ENCODE peak calls at places on chromosomes 2 and 18, in nine cellular contexts. K is HFF-Myc; S is GM13976; X is GM04503; H is NCI-H1694 treated with DMSO at 0.1 percent for 48 hours; Z is GDM1; B is naive thymus-derived CD4-positive, alpha-beta T cell; Y is A549; D is NCI-H2171 treated with DMSO at 0.1 percent for 48 hours. G is an unnamed sample.
A peak's percentile ranks its signal among the peaks of the same experiment; 100 is the strongest.

GRCh38 chr2:201932511-201932910 is 101.1 kb upstream of the FZD7 start:
- DNase-seq in K (no peak), S (no peak), X (no peak), H (no peak), Z (no peak), B (no peak), Y (no peak), D (peak; percentile 19), G (no peak)

GRCh38 chr2:28327963-28328922 is 64.4 kb upstream of the FOSL2 start:
- DNase-seq in K (peak; percentile 82), S (no peak), X (peak; percentile 61), H (no peak), Z (no peak), B (no peak), Y (no peak), D (no peak), G (no peak)

GRCh38 chr2:36530983-36531354 is 67.0 kb downstream of the FEZ2 start:
- DNase-seq in K (no peak), S (peak; percentile 38), X (no peak), H (no peak), Z (no peak), B (no peak), Y (no peak), D (no peak), G (no peak)

GRCh38 chr2:156511112-156511511 is 74.9 kb downstream of the GPD2 start:
- DNase-seq in K (no peak), S (no peak), X (no peak), H (no peak), Z (no peak), B (no peak), Y (no peak), D (no peak), G (no peak)

GRCh38 chr2:241036964-241037421 is 38.6 kb downstream of the SNED1 start:
- DNase-seq in K (no peak), S (peak; percentile 79), X (no peak), H (no peak), Z (no peak), B (no peak), Y (no peak), D (no peak), G (peak; percentile 58)

GRCh38 chr2:230312638-230313037 is 14.4 kb upstream of the SP140L start:
- DNase-seq in K (no peak), S (no peak), X (peak; percentile 30), H (no peak), Z (no peak), B (no peak), Y (no peak), D (no peak), G (no peak)

GRCh38 chr18:70139138-70139537 is 66.3 kb downstream of the RTTN start:
- DNase-seq in K (no peak), S (no peak), X (no peak), H (no peak), Z (no peak), B (no peak), Y (no peak), D (no peak), G (no peak)

GRCh38 chr18:48825101-48825745 is 125.5 kb downstream of the SMAD7 start:
- DNase-seq in K (no peak), S (no peak), X (no peak), H (no peak), Z (no peak), B (no peak), Y (no peak), D (no peak), G (no peak)

GRCh38 chr18:21740474-21740723 is 193 bp upstream of the MIB1 start:
- DNase-seq in K (no peak), S (peak; percentile 97), X (peak; percentile 76), H (no peak), Z (peak; percentile 95), B (peak; percentile 98), Y (peak; percentile 65), D (no peak), G (peak; percentile 79)

G was measured in GM12892.